ENCODE peak calls at places on chromosomes 4 and X, in six cellular contexts. P is upper lobe of left lung, W is adrenal gland, S is H54, Y is heart left ventricle, G is transverse colon. M is an unnamed sample.

GRCh38 chr4:130632731-130633604 is 1537.0 kb downstream of the C4orf33 start:
- DNase-seq in G (no peak), S (no peak), P (no peak), Y (no peak), W (no peak), M (no peak)

GRCh38 chr4:16079046-16079445 is 4.8 kb downstream of the PROM1 start:
- DNase-seq in G (no peak), Y (no peak), P (no peak), W (no peak), S (no peak), M (no peak)

GRCh38 chr4:70667710-70668535 is 1.6 kb upstream of the JCHAIN start:
- DNase-seq in Y (no peak), G (no peak), P (no peak), W (no peak), S (no peak), M (no peak)

GRCh38 chrX:63050225-63050624 is 300.9 kb downstream of the SPIN4 start:
- DNase-seq in S (no peak), P (no peak), G (no peak), Y (no peak), W (no peak), M (no peak)

GRCh38 chr4:86993909-86994672 is 59.3 kb downstream of the AFF1 start:
- DNase-seq in P (no peak), G (no peak), Y (no peak), S (no peak), W (no peak), M (no peak)

GRCh38 chr4:7885216-7886134 is 54.2 kb downstream of the AFAP1 start:
- DNase-seq in P (no peak), W (no peak), Y (no peak), G (no peak), S (no peak), M (no peak)

GRCh38 chrX:133171962-133172708 is 46.0 kb downstream of the TFDP3 start:
- DNase-seq in W (no peak), G (no peak), S (peak; percentile 2), Y (no peak), P (no peak), M (no peak)

GRCh38 chr4:90093526-90093925 is 33.7 kb upstream of the CCSER1 start:
- DNase-seq in G (no peak), S (no peak), W (no peak), P (no peak), Y (no peak), M (no peak)

GRCh38 chr4:1198070-1198844 is 25.9 kb upstream of the SPON2 start:
- DNase-seq in P (no peak), W (peak; percentile 13), S (no peak), G (peak; percentile 29), Y (no peak), M (no peak)

GRCh38 chrX:1491851-1492349 is 39.2 kb upstream of the ASMTL start:
- DNase-seq in Y (no peak), P (no peak), W (peak; percentile 17), S (no peak), G (no peak), M (no peak)

GRCh38 chr4:70182517-70183167 is 12.9 kb upstream of the ODAM start:
- DNase-seq in W (no peak), G (no peak), P (no peak), S (no peak), Y (no peak), M (no peak)

GRCh38 chr4:166435449-166435848 is 562.4 kb downstream of the TLL1 start:
- DNase-seq in W (no peak), S (peak; percentile 5), Y (no peak), G (no peak), P (no peak), M (no peak)

GRCh38 chrX:70129811-70130210 is 3.4 kb upstream of the IGBP1 start:
- DNase-seq in S (peak; percentile 18), Y (no peak), G (no peak), P (no peak), W (no peak), M (no peak)

GRCh38 chr4:84964995-84965557 is 1.4 kb downstream of the WDFY3 start:
- DNase-seq in P (no peak), W (no peak), G (no peak), S (no peak), Y (no peak), M (no peak)

GRCh38 chr4:84967292-84967651 is 782 bp upstream of the WDFY3 start:
- DNase-seq in G (no peak), P (peak; percentile 24), Y (no peak), S (no peak), W (no peak), M (no peak)

GRCh38 chr4:84965558-84966381 is 720 bp downstream of the WDFY3 start:
- DNase-seq in P (peak; percentile 40), Y (peak; percentile 46), G (peak; percentile 34), S (no peak), W (peak; percentile 51), M (peak; percentile 67)

GRCh38 chr4:84968936-84969335 is 2.4 kb upstream of the WDFY3 start:
- DNase-seq in W (no peak), Y (no peak), S (no peak), P (no peak), G (no peak), M (no peak)

DNA sequence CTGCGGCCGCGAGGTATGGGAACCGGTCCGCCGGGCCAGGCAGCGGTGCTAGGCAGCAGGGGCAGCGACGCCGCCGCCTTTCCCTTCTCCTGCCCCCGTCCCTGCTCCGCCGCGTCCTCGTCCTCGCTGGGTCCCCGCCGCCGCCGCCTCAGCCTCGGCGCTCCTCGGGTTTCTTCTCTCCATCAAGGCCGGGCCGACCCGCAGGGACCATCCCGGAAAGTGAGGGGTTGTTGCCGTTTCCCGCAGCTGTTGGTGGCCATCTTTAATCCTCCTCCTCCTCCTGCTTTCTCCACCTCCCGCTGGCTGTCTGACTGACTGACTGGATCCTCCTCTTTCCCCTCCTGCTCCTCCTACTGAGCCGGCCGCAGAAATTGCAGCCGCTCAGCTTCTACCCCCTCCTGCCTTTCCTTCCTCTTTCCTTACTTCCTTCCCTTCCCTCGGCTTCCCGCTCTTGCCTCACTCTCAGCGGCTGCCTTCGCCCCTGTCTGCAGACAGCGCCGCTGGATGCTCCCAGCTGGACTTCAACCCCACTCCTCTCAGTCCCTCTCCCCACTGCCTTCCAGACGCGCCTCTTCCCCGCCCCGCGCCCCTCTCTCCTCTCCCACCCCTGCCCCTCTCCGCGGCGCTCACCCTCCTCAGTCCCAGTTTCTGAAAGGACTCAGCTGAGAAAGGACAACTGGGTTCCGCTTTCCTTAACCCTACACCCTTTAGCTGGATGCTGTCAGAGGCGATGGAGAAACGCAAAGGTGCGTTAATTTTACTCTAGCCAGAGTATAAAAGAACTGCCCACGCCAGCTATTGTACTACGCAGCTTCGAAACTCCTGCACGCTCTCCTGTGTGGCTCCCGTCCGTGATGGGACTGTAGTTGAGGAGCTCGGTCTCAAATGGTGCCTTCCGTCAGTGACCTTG is at the start of gene WDFY3:
- DNase-seq in S (peak; percentile 68), W (peak; percentile 89), G (peak; percentile 81), P (peak; percentile 92), Y (peak; percentile 88), M (peak; percentile 84)
- TF ChIP-seq POLR2A in S (peak; percentile 76), W (peak; percentile 89), G (peak; percentile 69), P (peak; percentile 73), Y (peak; percentile 52), M (peak; percentile 64)

DNA sequence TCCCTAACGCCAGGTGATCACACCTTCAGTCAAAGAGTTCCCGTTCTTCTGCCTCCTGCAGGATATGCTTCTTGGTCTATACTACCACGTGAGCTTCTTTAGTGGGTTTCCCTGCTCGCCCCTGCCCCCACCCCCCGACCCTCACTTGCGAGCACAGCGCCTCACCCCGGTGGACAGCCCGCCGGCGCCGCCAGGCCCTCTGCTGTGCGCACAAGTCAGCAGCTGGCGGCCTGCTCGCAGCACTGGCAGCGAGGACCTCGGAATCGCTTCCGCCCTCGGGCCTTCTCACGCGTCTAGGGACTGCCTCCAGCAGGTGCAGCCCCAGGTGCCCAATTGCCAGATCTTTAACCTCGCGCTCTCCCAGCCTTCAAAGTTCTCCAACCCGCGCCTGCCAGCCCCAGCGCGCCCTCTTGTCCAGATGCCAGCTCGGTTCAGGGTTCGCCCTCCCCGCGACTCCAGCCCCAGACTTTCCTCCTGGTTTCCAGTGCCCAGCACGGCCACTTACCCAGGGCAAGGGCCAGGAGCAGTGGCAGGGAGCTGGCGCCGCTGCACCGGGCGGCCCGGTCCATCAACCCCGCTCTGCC is 474 bp downstream of the BTC start:
- DNase-seq in Y (peak; percentile 16), S (peak; percentile 4), P (peak; percentile 79), W (peak; percentile 58), G (peak; percentile 79), M (peak; percentile 92)
- TF ChIP-seq POLR2A in Y (no peak), S (no peak), P (no peak), W (no peak), G (peak; percentile 60), M (peak; percentile 67)

GRCh38 chr4:4778491-4779003 is 80.9 kb upstream of the MSX1 start:
- DNase-seq in G (no peak), S (no peak), P (no peak), Y (no peak), W (no peak), M (no peak)

GRCh38 chr4:4776934-4777333 is 82.5 kb upstream of the MSX1 start:
- DNase-seq in W (no peak), S (no peak), P (no peak), G (no peak), Y (no peak), M (no peak)

GRCh38 chr4:4779486-4779885 is 80.0 kb upstream of the MSX1 start:
- DNase-seq in Y (no peak), G (no peak), P (no peak), W (no peak), S (no peak), M (no peak)

GRCh38 chr4:4775493-4776004 is 83.9 kb upstream of the MSX1 start:
- DNase-seq in Y (peak; percentile 35), G (no peak), P (no peak), S (no peak), W (no peak), M (no peak)

GRCh38 chr4:4776335-4776734 is 83.1 kb upstream of the MSX1 start:
- DNase-seq in W (no peak), P (no peak), S (no peak), Y (no peak), G (no peak), M (no peak)
- TF ChIP-seq POLR2A in W (no peak), P (no peak), S (no peak), Y (no peak), G (no peak), M (no peak)

GRCh38 chrX:129738466-129739308 is at the start of gene XPNPEP2:
- DNase-seq in S (no peak), P (no peak), G (no peak), W (no peak), Y (peak; percentile 34), M (no peak)
- TF ChIP-seq POLR2A in S (no peak), P (no peak), G (no peak), W (no peak), Y (no peak), M (peak; percentile 15)

GRCh38 chr4:129604632-129605031 is 508.7 kb downstream of the C4orf33 start:
- DNase-seq in P (no peak), S (no peak), Y (no peak), W (no peak), G (no peak), M (no peak)
- TF ChIP-seq POLR2A in P (no peak), S (no peak), Y (no peak), W (no peak), G (no peak), M (no peak)

DNA sequence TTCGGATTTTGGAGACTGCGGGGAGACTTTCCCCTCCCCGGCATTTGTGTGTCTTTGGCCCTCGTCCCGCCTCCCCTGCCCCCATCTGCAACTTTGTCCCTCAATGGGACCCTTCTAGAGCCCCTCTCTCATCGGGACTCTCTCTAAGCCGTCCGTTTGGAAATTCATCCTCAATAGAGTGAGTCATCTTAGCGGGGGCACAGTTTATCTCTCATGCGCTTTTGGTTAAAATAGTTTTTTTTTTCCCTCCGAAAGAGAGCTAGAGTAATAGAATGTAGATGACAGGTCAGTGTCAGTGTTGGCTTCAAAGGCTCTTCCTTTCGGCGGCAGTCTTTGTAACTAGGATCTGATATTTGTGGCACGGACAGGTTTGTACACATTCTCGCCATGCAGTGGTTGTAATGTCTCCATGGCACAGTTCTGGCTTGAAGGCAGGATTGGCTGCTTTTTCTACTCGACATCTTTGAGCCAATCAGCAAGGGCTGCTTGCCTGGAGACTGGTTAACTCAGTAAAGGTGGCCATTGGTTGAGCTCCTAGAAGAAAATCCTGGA is 966 bp downstream of the N4BP2 start:
- DNase-seq in W (peak; percentile 90), Y (peak; percentile 69), G (peak; percentile 85), P (peak; percentile 92), S (peak; percentile 55), M (peak; percentile 51)
- TF ChIP-seq POLR2A in W (peak; percentile 88), Y (peak; percentile 21), G (peak; percentile 59), P (peak; percentile 44), S (peak; percentile 25), M (peak; percentile 37)

M was measured in right lobe of liver.